ENCODE peak calls at places on chromosomes 11 and 22, in ten cellular contexts. One of them, this sample, is unnamed.
A peak's percentile ranks its signal among the peaks of the same experiment; 100 is the strongest.

GRCh38 chr22:44496305-44496704 is 1.7 kb downstream of the RTL6 start:
- DNase-seq in effector CD4-positive, alpha-beta T cell: no peak
- DNase-seq in stimulated activated CD4-positive, alpha-beta T cell treated with anti-CD3 and anti-CD28 coated beads, Interleukin-4, amount 100 ng/mL, for 24 hours: no peak
- DNase-seq in NCI-H460: no peak
- DNase-seq in AG09309: no peak
- DNase-seq in left cardiac atrium: no peak
- DNase-seq in Caki2: no peak
- DNase-seq in gastrocnemius medialis: no peak
- DNase-seq in HL-60: no peak
- DNase-seq in right lobe of liver: no peak
- DNase-seq in this sample: peak; percentile 44

GRCh38 chr11:69637956-69638871 is 2.7 kb upstream of the CCND1 start:
- DNase-seq in effector CD4-positive, alpha-beta T cell: no peak
- DNase-seq in AG09309: no peak
- DNase-seq in NCI-H460: no peak
- DNase-seq in stimulated activated CD4-positive, alpha-beta T cell treated with anti-CD3 and anti-CD28 coated beads, Interleukin-4, amount 100 ng/mL, for 24 hours: no peak
- DNase-seq in right lobe of liver: peak; percentile 70
- DNase-seq in Caki2: peak; percentile 45
- DNase-seq in gastrocnemius medialis: no peak
- DNase-seq in HL-60: peak; percentile 18
- DNase-seq in left cardiac atrium: no peak
- DNase-seq in this sample: peak; percentile 80

GRCh38 chr22:24938741-24939341 is 7.7 kb downstream of the LHFPL7 start:
- DNase-seq in stimulated activated CD4-positive, alpha-beta T cell treated with anti-CD3 and anti-CD28 coated beads, Interleukin-4, amount 100 ng/mL, for 24 hours: peak; percentile 41
- DNase-seq in HL-60: peak; percentile 34
- DNase-seq in AG09309: no peak
- DNase-seq in gastrocnemius medialis: no peak
- DNase-seq in Caki2: peak; percentile 60
- DNase-seq in NCI-H460: peak; percentile 34
- DNase-seq in right lobe of liver: no peak
- DNase-seq in effector CD4-positive, alpha-beta T cell: peak; percentile 21
- DNase-seq in left cardiac atrium: no peak
- DNase-seq in this sample: no peak

GRCh38 chr22:16699336-16699735 is 106.7 kb upstream of the CCT8L2 start:
- DNase-seq in right lobe of liver: no peak
- DNase-seq in effector CD4-positive, alpha-beta T cell: no peak
- DNase-seq in HL-60: no peak
- DNase-seq in left cardiac atrium: no peak
- DNase-seq in Caki2: peak; percentile 4
- DNase-seq in gastrocnemius medialis: no peak
- DNase-seq in AG09309: no peak
- DNase-seq in stimulated activated CD4-positive, alpha-beta T cell treated with anti-CD3 and anti-CD28 coated beads, Interleukin-4, amount 100 ng/mL, for 24 hours: no peak
- DNase-seq in NCI-H460: no peak
- DNase-seq in this sample: no peak

GRCh38 chr11:9180784-9181183 is 84.4 kb downstream of the DENND5A start:
- DNase-seq in NCI-H460: no peak
- DNase-seq in effector CD4-positive, alpha-beta T cell: no peak
- DNase-seq in gastrocnemius medialis: no peak
- DNase-seq in HL-60: no peak
- DNase-seq in right lobe of liver: no peak
- DNase-seq in Caki2: no peak
- DNase-seq in AG09309: no peak
- DNase-seq in left cardiac atrium: no peak
- DNase-seq in stimulated activated CD4-positive, alpha-beta T cell treated with anti-CD3 and anti-CD28 coated beads, Interleukin-4, amount 100 ng/mL, for 24 hours: no peak
- DNase-seq in this sample: no peak

GRCh38 chr11:119616586-119617342 is 112.2 kb downstream of the NECTIN1 start:
- DNase-seq in Caki2: no peak
- DNase-seq in stimulated activated CD4-positive, alpha-beta T cell treated with anti-CD3 and anti-CD28 coated beads, Interleukin-4, amount 100 ng/mL, for 24 hours: no peak
- DNase-seq in left cardiac atrium: no peak
- DNase-seq in HL-60: no peak
- DNase-seq in effector CD4-positive, alpha-beta T cell: no peak
- DNase-seq in gastrocnemius medialis: no peak
- DNase-seq in right lobe of liver: no peak
- DNase-seq in AG09309: no peak
- DNase-seq in NCI-H460: no peak
- DNase-seq in this sample: no peak

GRCh38 chr22:37334461-37334858 is 52.2 kb downstream of the CYTH4 start:
- DNase-seq in effector CD4-positive, alpha-beta T cell: no peak
- DNase-seq in Caki2: no peak
- DNase-seq in left cardiac atrium: no peak
- DNase-seq in right lobe of liver: no peak
- DNase-seq in AG09309: no peak
- DNase-seq in gastrocnemius medialis: no peak
- DNase-seq in NCI-H460: no peak
- DNase-seq in HL-60: no peak
- DNase-seq in stimulated activated CD4-positive, alpha-beta T cell treated with anti-CD3 and anti-CD28 coated beads, Interleukin-4, amount 100 ng/mL, for 24 hours: no peak
- DNase-seq in this sample: no peak

GRCh38 chr11:15327786-15328231 is 213.1 kb downstream of the INSC start:
- DNase-seq in left cardiac atrium: peak; percentile 56
- DNase-seq in HL-60: peak; percentile 52
- DNase-seq in right lobe of liver: peak; percentile 57
- DNase-seq in Caki2: peak; percentile 15
- DNase-seq in stimulated activated CD4-positive, alpha-beta T cell treated with anti-CD3 and anti-CD28 coated beads, Interleukin-4, amount 100 ng/mL, for 24 hours: no peak
- DNase-seq in gastrocnemius medialis: no peak
- DNase-seq in AG09309: no peak
- DNase-seq in NCI-H460: peak; percentile 8
- DNase-seq in effector CD4-positive, alpha-beta T cell: no peak
- DNase-seq in this sample: peak; percentile 52

GRCh38 chr22:30774566-30774965 is 79.9 kb downstream of the OSBP2 start:
- DNase-seq in Caki2: no peak
- DNase-seq in AG09309: no peak
- DNase-seq in right lobe of liver: no peak
- DNase-seq in effector CD4-positive, alpha-beta T cell: no peak
- DNase-seq in HL-60: no peak
- DNase-seq in stimulated activated CD4-positive, alpha-beta T cell treated with anti-CD3 and anti-CD28 coated beads, Interleukin-4, amount 100 ng/mL, for 24 hours: no peak
- DNase-seq in NCI-H460: no peak
- DNase-seq in gastrocnemius medialis: no peak
- DNase-seq in left cardiac atrium: no peak
- DNase-seq in this sample: no peak